ENCODE peak calls at places on chromosomes 3 and 15, in nine cellular contexts. J is AG09309; B is memory B cell; T is activated T-helper 1 cell treated with anti-CD3 and anti-CD28 coated beads, Interleukin-12 subunit alpha, Interleukin-12 subunit beta, Interleukin-2, Interleukin-4 antibody, amounts not matched to agents 30 ng/mL and 10 ng/mL and 1 ng/mL, durations not matched to agents 14 hours and 24 hours and 36 hours; M is naive thymus-derived CD8-positive, alpha-beta T cell; D is CD4-positive, alpha-beta T cell; Q is dorsolateral prefrontal cortex; C is NCI-H2081 treated with DMSO at 0.1 percent for 48 hours; W is colonic mucosa. Y is an unnamed sample.

GRCh38 chr15:101156509-101157159 is 95.2 kb downstream of the CHSY1 start:
- DNase-seq in W (no peak), M (no peak), C (no peak), B (peak), D (no peak), T (no peak), Q (no peak), J (peak), Y (no peak)

GRCh38 chr15:99447497-99448371 is 118.0 kb upstream of the MEF2A start:
- DNase-seq in J (no peak), C (no peak), T (no peak), D (no peak), B (no peak), M (no peak), W (peak), Q (no peak), Y (no peak)

GRCh38 chr15:44489464-44489863 is 47.5 kb upstream of the EIF3J start:
- DNase-seq in T (no peak), B (no peak), J (peak), D (no peak), M (no peak), C (no peak), W (no peak), Q (no peak), Y (peak)

GRCh38 chr3:185582871-185583270 is 3.2 kb upstream of the SENP2 start:
- DNase-seq in B (no peak), M (peak), J (no peak), W (no peak), T (no peak), D (no peak), C (no peak), Q (no peak), Y (no peak)

GRCh38 chr3:57228734-57229505 is 1.4 kb downstream of the APPL1 start:
- DNase-seq in M (peak), D (no peak), B (no peak), J (peak), T (no peak), Q (no peak), W (peak), C (no peak), Y (peak)

GRCh38 chr15:25799906-25800700 is 63.0 kb downstream of the ATP10A start:
- DNase-seq in W (no peak), C (no peak), T (no peak), J (no peak), Q (no peak), D (no peak), M (no peak), B (no peak), Y (no peak)

GRCh38 chr3:66500575-66501482 is at the start of gene LRIG1:
- DNase-seq in B (peak), M (peak), C (peak), T (peak), Q (peak), J (peak), D (peak), W (peak), Y (peak)

GRCh38 chr15:42082832-42083604 is 11.3 kb downstream of the PLA2G4D start:
- DNase-seq in W (no peak), B (no peak), C (no peak), J (no peak), D (no peak), M (no peak), T (no peak), Q (no peak), Y (no peak)

GRCh38 chr3:89184151-89184550 is 76.7 kb downstream of the EPHA3 start:
- DNase-seq in W (no peak), B (no peak), T (no peak), C (no peak), J (no peak), D (no peak), Q (no peak), M (no peak), Y (peak)

GRCh38 chr15:48451736-48452135 is 120.5 kb downstream of the DUT start:
- DNase-seq in D (no peak), J (no peak), M (no peak), C (no peak), T (no peak), W (no peak), B (no peak), Q (no peak), Y (no peak)

GRCh38 chr3:190621971-190622370 is 108.1 kb downstream of the IL1RAP start:
- DNase-seq in C (no peak), J (peak), B (no peak), T (no peak), D (no peak), M (no peak), Q (no peak), W (no peak), Y (no peak)

GRCh38 chr15:29652595-29652994 is 169.7 kb downstream of the TJP1 start:
- DNase-seq in Q (no peak), D (no peak), T (no peak), B (no peak), W (no peak), M (no peak), J (no peak), C (no peak), Y (no peak)

GRCh38 chr15:42191610-42192346 is 16.3 kb downstream of the VPS39 start:
- DNase-seq in Q (no peak), M (no peak), J (no peak), B (no peak), C (no peak), W (no peak), D (no peak), T (no peak), Y (no peak)

GRCh38 chr3:159832024-159832423 is 156.6 kb upstream of the IL12A start:
- DNase-seq in M (no peak), Q (no peak), B (no peak), J (no peak), T (no peak), W (no peak), C (peak), D (no peak), Y (no peak)

GRCh38 chr15:89836255-89837133 is 21.8 kb upstream of the ANPEP start:
- DNase-seq in D (no peak), J (peak), Q (no peak), C (no peak), B (no peak), W (no peak), M (no peak), T (no peak), Y (peak)

GRCh38 chr3:59862686-59863085 is 812.9 kb upstream of the CFAP20DC start:
- DNase-seq in W (no peak), Q (no peak), J (no peak), D (no peak), B (no peak), M (no peak), C (no peak), T (no peak), Y (peak)

GRCh38 chr15:31843426-31844055 is 186.8 kb upstream of the CHRNA7 start:
- DNase-seq in J (no peak), M (no peak), T (no peak), W (no peak), Q (peak), B (no peak), D (no peak), C (no peak), Y (no peak)